ENCODE peak calls at places on chromosome 4, in seven cellular contexts. W is upper lobe of right lung, K is adrenal gland, H is GM23248, I is right lobe of liver, P is SJSA1, D is aorta. L is an unnamed sample.

GRCh38 chr4:21885241-21885640 is 63.3 kb downstream of the KCNIP4 start:
- DNase-seq in W (no peak), K (no peak), H (peak; percentile 80), I (no peak), P (no peak), D (no peak), L (no peak)

GRCh38 chr4:83074086-83074704 is 39.2 kb downstream of the COPS4 start:
- DNase-seq in W (no peak), K (peak; percentile 64), H (peak; percentile 83), I (no peak), P (peak; percentile 63), D (no peak), L (peak; percentile 66)

GRCh38 chr4:76850010-76850441 is 47.9 kb downstream of the SOWAHB start:
- DNase-seq in W (no peak), K (peak; percentile 61), H (peak; percentile 81), I (no peak), P (peak; percentile 74), D (no peak), L (no peak)

GRCh38 chr4:184439856-184440592 is 34.3 kb downstream of the IRF2 start:
- DNase-seq in W (no peak), K (no peak), H (no peak), I (no peak), P (no peak), D (no peak), L (no peak)

GRCh38 chr4:86818211-86818610 is 31.0 kb downstream of the SLC10A6 start:
- DNase-seq in W (no peak), K (no peak), H (no peak), I (no peak), P (peak; percentile 90), D (no peak), L (no peak)

GRCh38 chr4:157978680-157979361 is 194.0 kb downstream of the GASK1B start:
- DNase-seq in W (peak; percentile 67), K (peak; percentile 54), H (peak; percentile 66), I (peak; percentile 49), P (peak; percentile 46), D (peak; percentile 84), L (peak; percentile 27)

GRCh38 chr4:119678761-119679160 is 50.2 kb upstream of the PDE5A start:
- DNase-seq in W (no peak), K (no peak), H (peak; percentile 32), I (no peak), P (no peak), D (no peak), L (no peak)

GRCh38 chr4:170193496-170193895 is 103.7 kb upstream of the AADAT start:
- DNase-seq in W (no peak), K (no peak), H (no peak), I (no peak), P (no peak), D (no peak), L (no peak)

GRCh38 chr4:98887137-98887536 is 41.8 kb downstream of the EIF4E start:
- DNase-seq in W (no peak), K (no peak), H (no peak), I (no peak), P (no peak), D (no peak), L (no peak)

GRCh38 chr4:101414496-101414895 is 67.2 kb upstream of the PPP3CA start:
- DNase-seq in W (no peak), K (no peak), H (no peak), I (no peak), P (no peak), D (no peak), L (no peak)

GRCh38 chr4:98838977-98839618 is 89.8 kb downstream of the EIF4E start:
- DNase-seq in W (no peak), K (peak; percentile 10), H (peak; percentile 21), I (no peak), P (no peak), D (no peak), L (no peak)

GRCh38 chr4:94484818-94485217 is 33.1 kb downstream of the PDLIM5 start:
- DNase-seq in W (no peak), K (no peak), H (no peak), I (no peak), P (no peak), D (no peak), L (no peak)

GRCh38 chr4:73311428-73311827 is 52.8 kb upstream of the ANKRD17 start:
- DNase-seq in W (no peak), K (no peak), H (peak; percentile 62), I (no peak), P (peak; percentile 44), D (no peak), L (no peak)

GRCh38 chr4:96936886-96937285 is 1097.0 kb downstream of the PDHA2 start:
- DNase-seq in W (no peak), K (no peak), H (no peak), I (no peak), P (no peak), D (no peak), L (no peak)

GRCh38 chr4:149409186-149410056 is 406.2 kb downstream of the IQCM start:
- DNase-seq in W (no peak), K (peak; percentile 92), H (peak; percentile 92), I (no peak), P (peak; percentile 54), D (peak; percentile 73), L (no peak)

GRCh38 chr4:54227261-54228063 is 1.6 kb upstream of the PDGFRA start:
- DNase-seq in W (no peak), K (peak; percentile 41), H (peak; percentile 81), I (no peak), P (peak; percentile 95), D (peak; percentile 82), L (no peak)

GRCh38 chr4:82601242-82602015 is 39.6 kb upstream of the TMEM150C start:
- DNase-seq in W (no peak), K (no peak), H (no peak), I (no peak), P (no peak), D (no peak), L (no peak)

GRCh38 chr4:21469438-21470032 is 479.0 kb downstream of the KCNIP4 start:
- DNase-seq in W (no peak), K (no peak), H (peak; percentile 51), I (no peak), P (no peak), D (no peak), L (no peak)

GRCh38 chr4:100008048-100008447 is 58.0 kb upstream of the H2AZ1 start:
- DNase-seq in W (no peak), K (no peak), H (peak; percentile 89), I (no peak), P (no peak), D (no peak), L (no peak)

GRCh38 chr4:37054670-37055069 is 189.9 kb upstream of the NWD2 start:
- DNase-seq in W (no peak), K (peak; percentile 34), H (no peak), I (no peak), P (no peak), D (no peak), L (no peak)

GRCh38 chr4:36244257-36245084 is at the start of gene ARAP2:
- DNase-seq in W (peak; percentile 91), K (peak; percentile 23), H (peak; percentile 21), I (peak; percentile 71), P (no peak), D (peak; percentile 85), L (peak; percentile 47)

GRCh38 chr4:19478791-19479190 is 772.9 kb upstream of the SLIT2 start:
- DNase-seq in W (no peak), K (no peak), H (peak; percentile 50), I (no peak), P (peak; percentile 59), D (no peak), L (no peak)

GRCh38 chr4:115361781-115362180 is 248.4 kb upstream of the NDST4 start:
- DNase-seq in W (no peak), K (no peak), H (peak; percentile 57), I (no peak), P (no peak), D (no peak), L (no peak)

GRCh38 chr4:129082302-129082701 is 11.0 kb downstream of the SCLT1 start:
- DNase-seq in W (no peak), K (no peak), H (no peak), I (no peak), P (no peak), D (no peak), L (no peak)

GRCh38 chr4:129085472-129085871 is 7.9 kb downstream of the SCLT1 start:
- DNase-seq in W (no peak), K (no peak), H (no peak), I (no peak), P (no peak), D (no peak), L (no peak)

DNA sequence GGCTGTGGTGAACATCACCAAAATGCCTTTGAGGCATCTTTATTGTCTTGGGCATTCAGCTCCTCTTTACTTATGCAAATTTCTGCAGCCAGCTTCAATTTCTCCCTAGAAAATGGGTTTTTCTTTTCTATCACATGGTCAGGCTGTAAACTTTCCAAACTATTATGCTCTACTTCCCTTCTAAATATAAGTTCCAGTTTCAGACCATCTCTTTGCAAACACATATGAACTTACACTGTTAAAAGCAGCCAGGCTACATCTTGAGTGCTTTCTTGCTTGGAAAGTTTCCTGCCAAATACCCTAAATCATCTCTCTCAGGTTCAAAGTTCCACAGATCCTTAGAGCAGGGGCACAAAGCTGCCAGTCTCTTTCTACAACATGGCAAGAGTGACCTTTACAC is 13.2 kb downstream of the SCLT1 start:
- DNase-seq in W (no peak), K (no peak), H (no peak), I (no peak), P (no peak), D (no peak), L (no peak)
- H3K9me3 ChIP-seq in W (no peaks in the 10 kb centered on the region), K (no peaks in the 10 kb centered on the region), H (no peaks in the 10 kb centered on the region), I (no peaks in the 10 kb centered on the region), P (peaks cover under 1% of the 10 kb centered on the region), D (no peaks in the 10 kb centered on the region), L (no peaks in the 10 kb centered on the region)

GRCh38 chr4:173214661-173215060 is 46.0 kb downstream of the GALNT7 start:
- DNase-seq in W (no peak), K (peak; percentile 37), H (no peak), I (no peak), P (no peak), D (no peak), L (no peak)
- H3K4me1 ChIP-seq in W (no peaks in the 10 kb centered on the region), K (peaks cover 18% of the 10 kb centered on the region), H (peaks cover 26% of the 10 kb centered on the region), I (no peaks in the 10 kb centered on the region), P (peaks cover 53% of the 10 kb centered on the region), D (peaks cover 4% of the 10 kb centered on the region), L (peaks cover 4% of the 10 kb centered on the region)

GRCh38 chr4:1405249-1405635 is 1.0 kb downstream of the NKX1-1 start:
- DNase-seq in W (peak; percentile 11), K (no peak), H (no peak), I (no peak), P (no peak), D (no peak), L (no peak)

GRCh38 chr4:1407657-1408333 is 1.6 kb upstream of the NKX1-1 start:
- DNase-seq in W (peak; percentile 36), K (no peak), H (no peak), I (peak; percentile 29), P (no peak), D (no peak), L (no peak)

GRCh38 chr4:1406946-1407656 is 859 bp upstream of the NKX1-1 start:
- DNase-seq in W (peak; percentile 53), K (no peak), H (no peak), I (no peak), P (no peak), D (no peak), L (peak; percentile 14)

GRCh38 chr4:1405636-1406415 is 416 bp downstream of the NKX1-1 start:
- DNase-seq in W (peak; percentile 59), K (no peak), H (no peak), I (no peak), P (no peak), D (peak; percentile 76), L (peak; percentile 14)

GRCh38 chr4:1406416-1406945 is at the start of gene NKX1-1:
- DNase-seq in W (peak; percentile 46), K (no peak), H (no peak), I (no peak), P (no peak), D (peak; percentile 56), L (no peak)
- H3K9me3 ChIP-seq in W (no peaks in the 10 kb centered on the region), K (no peaks in the 10 kb centered on the region), H (no peaks in the 10 kb centered on the region), I (no peaks in the 10 kb centered on the region), P (peaks cover 2% of the 10 kb centered on the region), D (no peaks in the 10 kb centered on the region), L (no peaks in the 10 kb centered on the region)

GRCh38 chr4:81495308-81495707 is 23.6 kb upstream of the RASGEF1B start:
- DNase-seq in W (no peak), K (no peak), H (no peak), I (no peak), P (no peak), D (no peak), L (no peak)
- H3K4me1 ChIP-seq in W (peaks cover 14% of the 10 kb centered on the region), K (peaks cover 12% of the 10 kb centered on the region), H (no peaks in the 10 kb centered on the region), I (no peaks in the 10 kb centered on the region), P (no peaks in the 10 kb centered on the region), D (no peaks in the 10 kb centered on the region), L (peaks cover 5% of the 10 kb centered on the region)

L was measured in colonic mucosa.